ENCODE peak calls at places on chromosomes 7 and 10, in nine cellular contexts. One of them, this sample, is unnamed.

GRCh38 chr10:73867126-73867807 is 7.1 kb downstream of the CAMK2G start:
- DNase-seq in breast epithelium: no peak
- DNase-seq in NB4: peak
- DNase-seq in upper lobe of right lung: no peak
- DNase-seq in CD8-positive, alpha-beta T cell: no peak
- DNase-seq in AG04449: no peak
- DNase-seq in IMR-90: no peak
- DNase-seq in fibroblast of lung: no peak
- DNase-seq in mucosa of descending colon: no peak
- DNase-seq in this sample: no peak

GRCh38 chr7:76364198-76364584 is 5.4 kb upstream of the YWHAG start:
- DNase-seq in upper lobe of right lung: peak
- DNase-seq in mucosa of descending colon: no peak
- DNase-seq in NB4: peak
- DNase-seq in breast epithelium: no peak
- DNase-seq in CD8-positive, alpha-beta T cell: no peak
- DNase-seq in fibroblast of lung: peak
- DNase-seq in AG04449: no peak
- DNase-seq in IMR-90: peak
- DNase-seq in this sample: no peak

GRCh38 chr7:28358423-28358868 is 53.9 kb upstream of the CREB5 start:
- DNase-seq in upper lobe of right lung: no peak
- DNase-seq in fibroblast of lung: peak
- DNase-seq in CD8-positive, alpha-beta T cell: no peak
- DNase-seq in AG04449: peak
- DNase-seq in breast epithelium: no peak
- DNase-seq in mucosa of descending colon: peak
- DNase-seq in NB4: no peak
- DNase-seq in IMR-90: peak
- DNase-seq in this sample: no peak

GRCh38 chr10:519716-520401 is 169.6 kb downstream of the DIP2C start:
- DNase-seq in upper lobe of right lung: peak
- DNase-seq in mucosa of descending colon: no peak
- DNase-seq in IMR-90: no peak
- DNase-seq in fibroblast of lung: no peak
- DNase-seq in NB4: no peak
- DNase-seq in AG04449: no peak
- DNase-seq in CD8-positive, alpha-beta T cell: no peak
- DNase-seq in breast epithelium: peak
- DNase-seq in this sample: no peak

GRCh38 chr7:47970750-47971149 is 8.7 kb downstream of the HUS1 start:
- DNase-seq in IMR-90: peak
- DNase-seq in CD8-positive, alpha-beta T cell: no peak
- DNase-seq in fibroblast of lung: no peak
- DNase-seq in NB4: no peak
- DNase-seq in mucosa of descending colon: no peak
- DNase-seq in AG04449: no peak
- DNase-seq in breast epithelium: no peak
- DNase-seq in upper lobe of right lung: no peak
- DNase-seq in this sample: no peak

GRCh38 chr7:29588212-29588611 is 24.6 kb downstream of the PRR15 start:
- DNase-seq in mucosa of descending colon: peak
- DNase-seq in CD8-positive, alpha-beta T cell: no peak
- DNase-seq in NB4: no peak
- DNase-seq in fibroblast of lung: no peak
- DNase-seq in IMR-90: no peak
- DNase-seq in breast epithelium: no peak
- DNase-seq in AG04449: no peak
- DNase-seq in upper lobe of right lung: no peak
- DNase-seq in this sample: no peak

GRCh38 chr7:37920305-37920618 is 178 bp upstream of the EPDR1 start:
- DNase-seq in NB4: no peak
- DNase-seq in fibroblast of lung: no peak
- DNase-seq in AG04449: no peak
- DNase-seq in mucosa of descending colon: no peak
- DNase-seq in CD8-positive, alpha-beta T cell: no peak
- DNase-seq in upper lobe of right lung: no peak
- DNase-seq in breast epithelium: no peak
- DNase-seq in IMR-90: no peak
- DNase-seq in this sample: no peak

GRCh38 chr10:77857272-77857671 is 69.3 kb downstream of the DLG5 start:
- DNase-seq in CD8-positive, alpha-beta T cell: no peak
- DNase-seq in fibroblast of lung: no peak
- DNase-seq in breast epithelium: peak
- DNase-seq in AG04449: no peak
- DNase-seq in upper lobe of right lung: peak
- DNase-seq in NB4: peak
- DNase-seq in mucosa of descending colon: no peak
- DNase-seq in IMR-90: no peak
- DNase-seq in this sample: no peak

GRCh38 chr7:98294798-98295382 is 13.4 kb downstream of the BRI3 start:
- DNase-seq in NB4: peak
- DNase-seq in AG04449: no peak
- DNase-seq in mucosa of descending colon: peak
- DNase-seq in CD8-positive, alpha-beta T cell: no peak
- DNase-seq in IMR-90: peak
- DNase-seq in upper lobe of right lung: peak
- DNase-seq in breast epithelium: peak
- DNase-seq in fibroblast of lung: peak
- DNase-seq in this sample: peak

GRCh38 chr10:77601488-77601887 is 36.1 kb downstream of the KCNMA1 start:
- DNase-seq in NB4: no peak
- DNase-seq in fibroblast of lung: no peak
- DNase-seq in breast epithelium: no peak
- DNase-seq in mucosa of descending colon: no peak
- DNase-seq in AG04449: no peak
- DNase-seq in upper lobe of right lung: no peak
- DNase-seq in CD8-positive, alpha-beta T cell: no peak
- DNase-seq in IMR-90: peak
- DNase-seq in this sample: no peak

GRCh38 chr10:24209421-24209770 is 458 bp downstream of the KIAA1217 start:
- DNase-seq in breast epithelium: no peak
- DNase-seq in fibroblast of lung: peak
- DNase-seq in NB4: no peak
- DNase-seq in mucosa of descending colon: no peak
- DNase-seq in CD8-positive, alpha-beta T cell: no peak
- DNase-seq in IMR-90: peak
- DNase-seq in upper lobe of right lung: no peak
- DNase-seq in AG04449: no peak
- DNase-seq in this sample: peak

GRCh38 chr10:13046861-13047528 is 45.5 kb upstream of the CCDC3 start:
- DNase-seq in CD8-positive, alpha-beta T cell: no peak
- DNase-seq in AG04449: no peak
- DNase-seq in IMR-90: no peak
- DNase-seq in upper lobe of right lung: no peak
- DNase-seq in NB4: no peak
- DNase-seq in mucosa of descending colon: no peak
- DNase-seq in breast epithelium: no peak
- DNase-seq in fibroblast of lung: no peak
- DNase-seq in this sample: no peak

GRCh38 chr7:127847641-127848040 is 183.6 kb downstream of the LRRC4 start:
- DNase-seq in NB4: no peak
- DNase-seq in upper lobe of right lung: no peak
- DNase-seq in mucosa of descending colon: peak
- DNase-seq in breast epithelium: no peak
- DNase-seq in IMR-90: no peak
- DNase-seq in CD8-positive, alpha-beta T cell: no peak
- DNase-seq in AG04449: no peak
- DNase-seq in fibroblast of lung: no peak
- DNase-seq in this sample: no peak

GRCh38 chr10:94803307-94803706 is 40.8 kb downstream of the CYP2C19 start:
- DNase-seq in breast epithelium: no peak
- DNase-seq in IMR-90: no peak
- DNase-seq in upper lobe of right lung: no peak
- DNase-seq in AG04449: no peak
- DNase-seq in NB4: no peak
- DNase-seq in CD8-positive, alpha-beta T cell: no peak
- DNase-seq in fibroblast of lung: no peak
- DNase-seq in mucosa of descending colon: no peak
- DNase-seq in this sample: no peak

GRCh38 chr7:96246972-96247371 is 74.9 kb downstream of the SLC25A13 start:
- DNase-seq in mucosa of descending colon: no peak
- DNase-seq in upper lobe of right lung: no peak
- DNase-seq in AG04449: no peak
- DNase-seq in fibroblast of lung: no peak
- DNase-seq in CD8-positive, alpha-beta T cell: no peak
- DNase-seq in breast epithelium: no peak
- DNase-seq in IMR-90: no peak
- DNase-seq in NB4: no peak
- DNase-seq in this sample: no peak

GRCh38 chr10:63257784-63258183 is 124.7 kb downstream of the NRBF2 start:
- DNase-seq in mucosa of descending colon: no peak
- DNase-seq in fibroblast of lung: no peak
- DNase-seq in upper lobe of right lung: no peak
- DNase-seq in NB4: no peak
- DNase-seq in IMR-90: no peak
- DNase-seq in AG04449: no peak
- DNase-seq in breast epithelium: no peak
- DNase-seq in CD8-positive, alpha-beta T cell: no peak
- DNase-seq in this sample: no peak

GRCh38 chr7:79241288-79242055 is 212.0 kb downstream of the MAGI2 start:
- DNase-seq in breast epithelium: no peak
- DNase-seq in AG04449: peak
- DNase-seq in CD8-positive, alpha-beta T cell: no peak
- DNase-seq in NB4: no peak
- DNase-seq in upper lobe of right lung: no peak
- DNase-seq in mucosa of descending colon: no peak
- DNase-seq in fibroblast of lung: peak
- DNase-seq in IMR-90: peak
- DNase-seq in this sample: no peak

GRCh38 chr10:3107426-3107961 is 40.1 kb downstream of the PFKP start:
- DNase-seq in AG04449: no peak
- DNase-seq in mucosa of descending colon: peak
- DNase-seq in fibroblast of lung: peak
- DNase-seq in breast epithelium: peak
- DNase-seq in NB4: no peak
- DNase-seq in CD8-positive, alpha-beta T cell: no peak
- DNase-seq in upper lobe of right lung: peak
- DNase-seq in IMR-90: peak
- DNase-seq in this sample: no peak

GRCh38 chr10:24670964-24671670 is 52.6 kb downstream of the ARHGAP21 start:
- DNase-seq in CD8-positive, alpha-beta T cell: no peak
- DNase-seq in upper lobe of right lung: no peak
- DNase-seq in IMR-90: no peak
- DNase-seq in AG04449: no peak
- DNase-seq in mucosa of descending colon: no peak
- DNase-seq in breast epithelium: no peak
- DNase-seq in NB4: no peak
- DNase-seq in fibroblast of lung: no peak
- DNase-seq in this sample: no peak

GRCh38 chr10:31288961-31289360 is 30.1 kb upstream of the ZEB1 start:
- DNase-seq in NB4: no peak
- DNase-seq in breast epithelium: no peak
- DNase-seq in AG04449: no peak
- DNase-seq in CD8-positive, alpha-beta T cell: no peak
- DNase-seq in IMR-90: peak
- DNase-seq in upper lobe of right lung: no peak
- DNase-seq in fibroblast of lung: no peak
- DNase-seq in mucosa of descending colon: no peak
- DNase-seq in this sample: no peak

GRCh38 chr10:11684717-11685645 is 57.2 kb upstream of the ECHDC3 start:
- DNase-seq in fibroblast of lung: peak
- DNase-seq in AG04449: peak
- DNase-seq in breast epithelium: peak
- DNase-seq in upper lobe of right lung: peak
- DNase-seq in CD8-positive, alpha-beta T cell: peak
- DNase-seq in mucosa of descending colon: peak
- DNase-seq in NB4: peak
- DNase-seq in IMR-90: peak
- DNase-seq in this sample: no peak

GRCh38 chr7:44936322-44936721 is 42.5 kb downstream of the MYO1G start:
- DNase-seq in fibroblast of lung: no peak
- DNase-seq in breast epithelium: no peak
- DNase-seq in AG04449: no peak
- DNase-seq in NB4: peak
- DNase-seq in upper lobe of right lung: no peak
- DNase-seq in IMR-90: no peak
- DNase-seq in mucosa of descending colon: no peak
- DNase-seq in CD8-positive, alpha-beta T cell: no peak
- DNase-seq in this sample: no peak

DNA sequence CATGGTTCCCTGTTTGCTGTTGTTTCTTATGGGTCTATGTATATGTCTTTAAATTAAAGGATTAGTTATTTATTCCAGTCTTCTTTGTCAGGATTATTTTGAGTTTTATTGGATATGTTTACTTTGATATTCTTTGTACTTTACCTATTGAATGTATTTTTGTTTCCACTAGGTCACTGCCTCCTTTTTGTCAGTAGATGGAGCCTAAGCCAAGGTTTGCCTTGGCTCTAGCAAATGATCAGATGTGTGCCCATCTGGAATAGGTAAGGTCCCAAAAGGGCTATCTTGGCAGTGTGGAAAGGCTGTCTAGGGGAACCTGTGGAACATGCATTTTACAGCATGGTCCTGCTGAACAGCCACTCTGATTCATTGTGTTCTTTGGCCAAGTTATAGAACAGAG is 337.3 kb upstream of the GHITM start:
- DNase-seq in AG04449: no peak
- DNase-seq in CD8-positive, alpha-beta T cell: no peak
- DNase-seq in mucosa of descending colon: no peak
- DNase-seq in NB4: peak
- DNase-seq in IMR-90: no peak
- DNase-seq in upper lobe of right lung: no peak
- DNase-seq in fibroblast of lung: no peak
- DNase-seq in breast epithelium: no peak
- DNase-seq in this sample: no peak
- TF ChIP-seq CTCF in AG04449: no peak
- TF ChIP-seq CTCF in CD8-positive, alpha-beta T cell: no peak
- TF ChIP-seq CTCF in mucosa of descending colon: no peak
- TF ChIP-seq CTCF in NB4: peak
- TF ChIP-seq CTCF in IMR-90: no peak
- TF ChIP-seq CTCF in upper lobe of right lung: no peak
- TF ChIP-seq CTCF in fibroblast of lung: no peak
- TF ChIP-seq CTCF in breast epithelium: no peak
- TF ChIP-seq CTCF in this sample: no peak

GRCh38 chr7:73647725-73648592 is 19.7 kb upstream of the VPS37D start:
- DNase-seq in AG04449: no peak
- DNase-seq in upper lobe of right lung: no peak
- DNase-seq in CD8-positive, alpha-beta T cell: no peak
- DNase-seq in breast epithelium: no peak
- DNase-seq in mucosa of descending colon: peak
- DNase-seq in fibroblast of lung: no peak
- DNase-seq in NB4: peak
- DNase-seq in IMR-90: no peak
- DNase-seq in this sample: peak
- TF ChIP-seq CTCF in AG04449: peak
- TF ChIP-seq CTCF in upper lobe of right lung: no peak
- TF ChIP-seq CTCF in CD8-positive, alpha-beta T cell: no peak
- TF ChIP-seq CTCF in breast epithelium: no peak
- TF ChIP-seq CTCF in mucosa of descending colon: peak
- TF ChIP-seq CTCF in fibroblast of lung: no peak
- TF ChIP-seq CTCF in NB4: no peak
- TF ChIP-seq CTCF in IMR-90: no peak
- TF ChIP-seq CTCF in this sample: no peak

GRCh38 chr10:92573091-92573797 is 649 bp downstream of the IDE start:
- DNase-seq in CD8-positive, alpha-beta T cell: no peak
- DNase-seq in AG04449: no peak
- DNase-seq in fibroblast of lung: peak
- DNase-seq in upper lobe of right lung: no peak
- DNase-seq in mucosa of descending colon: peak
- DNase-seq in breast epithelium: no peak
- DNase-seq in IMR-90: peak
- DNase-seq in NB4: peak
- DNase-seq in this sample: peak
- TF ChIP-seq CTCF in CD8-positive, alpha-beta T cell: peak
- TF ChIP-seq CTCF in AG04449: peak
- TF ChIP-seq CTCF in fibroblast of lung: no peak
- TF ChIP-seq CTCF in upper lobe of right lung: peak
- TF ChIP-seq CTCF in mucosa of descending colon: no peak
- TF ChIP-seq CTCF in breast epithelium: no peak
- TF ChIP-seq CTCF in IMR-90: peak
- TF ChIP-seq CTCF in NB4: no peak
- TF ChIP-seq CTCF in this sample: no peak

GRCh38 chr10:5952731-5953385 is 24.5 kb downstream of the IL15RA start:
- DNase-seq in AG04449: no peak
- DNase-seq in mucosa of descending colon: no peak
- DNase-seq in breast epithelium: no peak
- DNase-seq in fibroblast of lung: no peak
- DNase-seq in CD8-positive, alpha-beta T cell: no peak
- DNase-seq in IMR-90: no peak
- DNase-seq in NB4: no peak
- DNase-seq in upper lobe of right lung: no peak
- DNase-seq in this sample: no peak
- TF ChIP-seq CTCF in AG04449: no peak
- TF ChIP-seq CTCF in mucosa of descending colon: no peak
- TF ChIP-seq CTCF in breast epithelium: no peak
- TF ChIP-seq CTCF in fibroblast of lung: no peak
- TF ChIP-seq CTCF in CD8-positive, alpha-beta T cell: no peak
- TF ChIP-seq CTCF in IMR-90: no peak
- TF ChIP-seq CTCF in NB4: no peak
- TF ChIP-seq CTCF in upper lobe of right lung: no peak
- TF ChIP-seq CTCF in this sample: no peak

This sample was measured in glutamatergic neuron.